ENCODE peak calls at places on chromosomes 1 and 21, in six cellular contexts. N, B, I, F, J and G are unnamed samples.

GRCh38 chr1:41482001-41482765 is 2.3 kb downstream of the EDN2 start:
- DNase-seq in N (no peak), I (no peak), F (peak; percentile 89), J (peak; percentile 55), B (no peak), G (no peak)

GRCh38 chr1:15557594-15557993 is 27.3 kb downstream of the AGMAT start:
- DNase-seq in N (no peak), B (no peak), J (no peak), I (no peak), F (no peak), G (no peak)

GRCh38 chr1:20483833-20484525 is 2.0 kb downstream of the CAMK2N1 start:
- DNase-seq in J (no peak), B (peak; percentile 61), F (peak; percentile 84), I (no peak), N (no peak), G (peak; percentile 39)

GRCh38 chr1:244601336-244601735 is 51.6 kb upstream of the DESI2 start:
- DNase-seq in B (no peak), J (no peak), F (peak; percentile 43), I (no peak), N (no peak), G (no peak)

GRCh38 chr1:154661110-154661509 is 53.1 kb upstream of the ADAR start:
- DNase-seq in B (peak; percentile 44), J (no peak), N (no peak), F (no peak), I (no peak), G (no peak)

GRCh38 chr1:226702957-226703831 is 35.9 kb downstream of the ITPKB start:
- DNase-seq in J (peak; percentile 21), I (peak; percentile 80), B (peak; percentile 66), N (peak; percentile 46), F (peak; percentile 96), G (peak; percentile 80)

GRCh38 chr1:202144510-202145324 is at the start of gene ARL8A:
- DNase-seq in I (peak; percentile 63), F (peak; percentile 95), J (peak; percentile 19), N (peak; percentile 52), B (no peak), G (no peak)

GRCh38 chr1:20109223-20109856 is 10.0 kb downstream of the PLA2G2D start:
- DNase-seq in N (no peak), F (no peak), B (no peak), J (no peak), I (no peak), G (no peak)

GRCh38 chr21:31143021-31143420 is 104.7 kb upstream of the KRTAP19-8 start:
- DNase-seq in I (no peak), N (no peak), F (peak; percentile 29), J (no peak), B (no peak), G (no peak)

GRCh38 chr1:78003882-78004718 is 639 bp upstream of the DNAJB4 start:
- DNase-seq in I (peak; percentile 6), N (no peak), F (no peak), J (no peak), B (peak; percentile 74), G (peak; percentile 77)

GRCh38 chr1:12478612-12478985 is 139.4 kb downstream of the DHRS3 start:
- DNase-seq in N (no peak), F (no peak), B (no peak), I (peak; percentile 32), J (no peak), G (no peak)

GRCh38 chr1:180155202-180155682 is 573 bp downstream of the QSOX1 start:
- DNase-seq in F (no peak), B (no peak), N (no peak), I (no peak), J (no peak), G (no peak)

GRCh38 chr1:64497484-64497883 is 27.6 kb downstream of the CACHD1 start:
- DNase-seq in B (peak; percentile 74), N (no peak), J (no peak), I (no peak), F (no peak), G (no peak)

GRCh38 chr1:1858382-1859086 is 32.4 kb downstream of the GNB1 start:
- DNase-seq in F (no peak), N (no peak), J (peak; percentile 22), I (no peak), B (peak; percentile 55), G (peak; percentile 73)

GRCh38 chr1:180927348-180927747 is 14.7 kb downstream of the KIAA1614 start:
- DNase-seq in J (peak; percentile 84), I (no peak), N (peak; percentile 49), B (no peak), F (no peak), G (no peak)